ENCODE peak calls at places on chromosomes 12 and 14, in four cellular contexts. One of them, this sample, is unnamed.

GRCh38 chr12:92844147-92844763 is 84.8 kb downstream of the EEA1 start:
- DNase-seq in HEK293T: no peak
- DNase-seq in A549: no peak
- DNase-seq in K562: no peak
- DNase-seq in this sample: peak; percentile 3

GRCh38 chr12:101107032-101107763 is 102.8 kb downstream of the SLC5A8 start:
- DNase-seq in HEK293T: no peak
- DNase-seq in A549: no peak
- DNase-seq in K562: no peak
- DNase-seq in this sample: no peak

GRCh38 chr12:13273850-13274249 is 77.3 kb downstream of the EMP1 start:
- DNase-seq in HEK293T: no peak
- DNase-seq in A549: no peak
- DNase-seq in K562: no peak
- DNase-seq in this sample: no peak

GRCh38 chr12:91441236-91441635 is 258.6 kb upstream of the DCN start:
- DNase-seq in HEK293T: no peak
- DNase-seq in A549: no peak
- DNase-seq in K562: no peak
- DNase-seq in this sample: no peak

GRCh38 chr12:100151769-100152168 is 9.1 kb upstream of the BLTP3B start:
- DNase-seq in HEK293T: no peak
- DNase-seq in A549: no peak
- DNase-seq in K562: no peak
- DNase-seq in this sample: no peak

GRCh38 chr12:123150273-123150803 is 552 bp downstream of the PITPNM2 start:
- DNase-seq in HEK293T: peak; percentile 56
- DNase-seq in A549: peak; percentile 17
- DNase-seq in K562: peak; percentile 80
- DNase-seq in this sample: no peak

GRCh38 chr14:73441286-73441685 is 17.1 kb downstream of the NUMB start:
- DNase-seq in HEK293T: no peak
- DNase-seq in A549: no peak
- DNase-seq in K562: no peak
- DNase-seq in this sample: no peak

GRCh38 chr12:122067966-122068365 is 10.6 kb upstream of the MLXIP start:
- DNase-seq in HEK293T: no peak
- DNase-seq in A549: no peak
- DNase-seq in K562: no peak
- DNase-seq in this sample: peak; percentile 89

GRCh38 chr14:55438066-55438683 is 2.2 kb downstream of the TBPL2 start:
- DNase-seq in HEK293T: peak; percentile 39
- DNase-seq in A549: peak; percentile 71
- DNase-seq in K562: peak; percentile 31
- DNase-seq in this sample: peak; percentile 73

GRCh38 chr12:5295966-5296365 is 135.9 kb upstream of the NTF3 start:
- DNase-seq in HEK293T: no peak
- DNase-seq in A549: no peak
- DNase-seq in K562: no peak
- DNase-seq in this sample: no peak

GRCh38 chr12:105946541-105946940 is 192.2 kb downstream of the NUAK1 start:
- DNase-seq in HEK293T: no peak
- DNase-seq in A549: no peak
- DNase-seq in K562: peak; percentile 47
- DNase-seq in this sample: peak; percentile 28

GRCh38 chr14:90781344-90781761 is 34.9 kb downstream of the TTC7B start:
- DNase-seq in HEK293T: no peak
- DNase-seq in A549: no peak
- DNase-seq in K562: no peak
- DNase-seq in this sample: peak; percentile 71

GRCh38 chr12:108495054-108495453 is 20.0 kb upstream of the FICD start:
- DNase-seq in HEK293T: peak; percentile 64
- DNase-seq in A549: peak; percentile 59
- DNase-seq in K562: peak; percentile 76
- DNase-seq in this sample: peak; percentile 12

GRCh38 chr14:24364841-24365240 is 3.1 kb upstream of the NFATC4 start:
- DNase-seq in HEK293T: no peak
- DNase-seq in A549: no peak
- DNase-seq in K562: no peak
- DNase-seq in this sample: no peak

GRCh38 chr12:24821691-24822090 is 127.2 kb downstream of the BCAT1 start:
- DNase-seq in HEK293T: no peak
- DNase-seq in A549: no peak
- DNase-seq in K562: no peak
- DNase-seq in this sample: peak; percentile 77

GRCh38 chr12:99130808-99131538 is 485.9 kb downstream of the APAF1 start:
- DNase-seq in HEK293T: no peak
- DNase-seq in A549: no peak
- DNase-seq in K562: no peak
- DNase-seq in this sample: no peak

GRCh38 chr12:124928912-124929530 is 14.6 kb upstream of the UBC start:
- DNase-seq in HEK293T: no peak
- DNase-seq in A549: no peak
- DNase-seq in K562: peak; percentile 26
- DNase-seq in this sample: no peak

GRCh38 chr14:53338192-53338591 is 185.1 kb upstream of the DDHD1 start:
- DNase-seq in HEK293T: no peak
- DNase-seq in A549: no peak
- DNase-seq in K562: no peak
- DNase-seq in this sample: peak; percentile 67

GRCh38 chr14:22489247-22489551 is 99.8 kb downstream of the DAD1 start:
- DNase-seq in HEK293T: no peak
- DNase-seq in A549: no peak
- DNase-seq in K562: no peak
- DNase-seq in this sample: no peak

GRCh38 chr12:123966596-123966995 is 6.0 kb downstream of the CCDC92 start:
- DNase-seq in HEK293T: no peak
- DNase-seq in A549: no peak
- DNase-seq in K562: no peak
- DNase-seq in this sample: peak; percentile 80

GRCh38 chr12:82413994-82414393 is 55.7 kb downstream of the METTL25 start:
- DNase-seq in HEK293T: no peak
- DNase-seq in A549: no peak
- DNase-seq in K562: no peak
- DNase-seq in this sample: peak; percentile 5

DNA sequence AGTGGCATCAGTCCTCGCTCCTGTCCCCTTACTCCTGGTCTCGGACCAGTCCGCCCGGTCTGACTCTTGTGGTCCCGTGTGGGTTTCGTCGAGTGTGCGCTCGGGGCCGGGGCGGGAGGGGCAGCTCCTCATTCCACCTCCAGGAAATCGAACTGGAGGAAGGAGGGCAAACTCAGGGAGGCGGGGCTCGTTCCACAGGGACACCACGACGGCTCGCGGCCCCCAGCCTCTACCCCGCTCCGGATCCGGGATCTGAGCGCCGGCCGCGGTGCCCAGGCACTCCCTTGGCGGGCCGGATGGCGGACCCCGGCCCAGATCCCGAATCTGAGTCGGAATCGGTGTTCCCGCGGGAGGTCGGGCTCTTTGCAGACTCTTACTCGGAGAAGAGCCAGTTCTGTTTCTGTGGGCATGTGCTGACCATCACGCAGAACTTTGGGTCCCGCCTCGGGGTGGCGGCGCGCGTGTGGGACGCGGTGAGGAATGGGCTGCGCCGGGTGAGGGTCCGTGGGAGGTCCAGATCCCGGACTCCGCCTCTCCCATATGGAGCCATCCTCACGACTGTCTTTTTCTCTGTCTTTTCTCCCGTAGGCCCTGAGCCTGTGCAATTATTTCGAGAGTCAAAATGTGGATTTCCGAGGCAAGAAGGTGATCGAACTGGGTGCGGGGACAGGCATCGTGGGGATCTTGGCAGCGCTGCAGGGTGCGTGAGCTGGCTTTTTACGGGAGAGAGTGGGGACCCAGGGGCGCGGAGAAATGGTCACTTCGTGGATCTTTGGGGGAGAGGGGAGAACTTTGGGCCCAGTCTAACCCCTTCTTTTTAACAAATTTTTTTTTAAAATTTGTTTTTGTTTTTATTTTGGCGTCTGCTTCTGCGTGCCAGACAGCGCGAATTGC is at the start of gene EEF1AKMT3:
- DNase-seq in HEK293T: peak; percentile 67
- DNase-seq in A549: no peak
- DNase-seq in K562: peak; percentile 69
- DNase-seq in this sample: peak; percentile 35
- TF ChIP-seq BHLHE40 in HEK293T: no peak
- TF ChIP-seq BHLHE40 in A549: no peak
- TF ChIP-seq BHLHE40 in K562: peak; percentile 3
- TF ChIP-seq BHLHE40 in this sample: peak; percentile 39

GRCh38 chr14:33676135-33676566 is 274.7 kb downstream of the EGLN3 start:
- DNase-seq in HEK293T: peak; percentile 81
- DNase-seq in A549: peak; percentile 37
- DNase-seq in K562: peak; percentile 14
- DNase-seq in this sample: no peak
- TF ChIP-seq BHLHE40 in HEK293T: no peak
- TF ChIP-seq BHLHE40 in A549: no peak
- TF ChIP-seq BHLHE40 in K562: peak; percentile 50
- TF ChIP-seq BHLHE40 in this sample: no peak

GRCh38 chr12:121061831-121062230 is 22.8 kb upstream of the OASL start:
- DNase-seq in HEK293T: no peak
- DNase-seq in A549: peak; percentile 33
- DNase-seq in K562: no peak
- DNase-seq in this sample: peak; percentile 13
- TF ChIP-seq BHLHE40 in HEK293T: no peak
- TF ChIP-seq BHLHE40 in A549: no peak
- TF ChIP-seq BHLHE40 in K562: no peak
- TF ChIP-seq BHLHE40 in this sample: no peak

GRCh38 chr14:61090432-61091216 is 109.6 kb downstream of the SLC38A6 start:
- DNase-seq in HEK293T: no peak
- DNase-seq in A549: no peak
- DNase-seq in K562: no peak
- DNase-seq in this sample: peak; percentile 48
- TF ChIP-seq BHLHE40 in HEK293T: no peak
- TF ChIP-seq BHLHE40 in A549: no peak
- TF ChIP-seq BHLHE40 in K562: no peak
- TF ChIP-seq BHLHE40 in this sample: no peak

GRCh38 chr14:68677476-68677875 is 115.4 kb downstream of the ZFP36L1 start:
- DNase-seq in HEK293T: no peak
- DNase-seq in A549: no peak
- DNase-seq in K562: no peak
- DNase-seq in this sample: no peak
- TF ChIP-seq BHLHE40 in HEK293T: no peak
- TF ChIP-seq BHLHE40 in A549: no peak
- TF ChIP-seq BHLHE40 in K562: no peak
- TF ChIP-seq BHLHE40 in this sample: no peak

DNA sequence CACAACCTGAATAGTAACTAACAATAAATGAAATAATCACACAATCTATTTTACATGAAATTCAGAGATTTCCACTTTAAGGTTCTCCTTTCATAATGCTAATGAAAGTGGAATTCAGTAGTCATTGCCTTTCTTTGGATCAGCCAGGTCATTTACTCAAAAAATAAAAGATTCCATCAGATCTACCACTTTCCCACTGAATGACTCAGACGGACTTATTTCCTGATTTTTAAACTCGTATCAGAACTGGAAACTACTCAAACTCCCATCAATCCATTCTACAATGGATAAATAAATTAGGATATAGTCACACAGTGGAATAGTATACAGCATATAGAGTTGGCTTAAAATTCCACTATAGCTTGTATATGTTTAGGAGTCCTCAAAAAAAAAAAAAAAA is 237.1 kb downstream of the MED13L start:
- DNase-seq in HEK293T: no peak
- DNase-seq in A549: no peak
- DNase-seq in K562: no peak
- DNase-seq in this sample: peak; percentile 60
- TF ChIP-seq BHLHE40 in HEK293T: no peak
- TF ChIP-seq BHLHE40 in A549: no peak
- TF ChIP-seq BHLHE40 in K562: no peak
- TF ChIP-seq BHLHE40 in this sample: no peak